ENCODE peak calls at places on chromosomes 4 and X, in five cellular contexts. One of them, this sample, is unnamed.

GRCh38 chr4:6351246-6352000 is 81.8 kb downstream of the WFS1 start:
- DNase-seq in suprapubic skin: no peak
- DNase-seq in uterus: no peak
- DNase-seq in A549: no peak
- DNase-seq in heart left ventricle: peak
- DNase-seq in this sample: no peak

GRCh38 chrX:17610788-17611187 is 126.5 kb upstream of the SCML1 start:
- DNase-seq in suprapubic skin: no peak
- DNase-seq in heart left ventricle: no peak
- DNase-seq in A549: no peak
- DNase-seq in uterus: no peak
- DNase-seq in this sample: no peak

GRCh38 chr4:87910795-87911194 is 64.7 kb upstream of the SPP1 start:
- DNase-seq in A549: no peak
- DNase-seq in suprapubic skin: no peak
- DNase-seq in heart left ventricle: no peak
- DNase-seq in uterus: no peak
- DNase-seq in this sample: no peak

GRCh38 chr4:82721819-82722423 is 76.7 kb downstream of the SCD5 start:
- DNase-seq in uterus: no peak
- DNase-seq in suprapubic skin: no peak
- DNase-seq in A549: peak
- DNase-seq in heart left ventricle: no peak
- DNase-seq in this sample: peak

GRCh38 chrX:23888887-23889501 is 18.7 kb downstream of the APOO start:
- DNase-seq in suprapubic skin: no peak
- DNase-seq in uterus: no peak
- DNase-seq in heart left ventricle: no peak
- DNase-seq in A549: peak
- DNase-seq in this sample: no peak

GRCh38 chr4:17038510-17039176 is 140.2 kb upstream of the LDB2 start:
- DNase-seq in uterus: no peak
- DNase-seq in A549: no peak
- DNase-seq in suprapubic skin: no peak
- DNase-seq in heart left ventricle: no peak
- DNase-seq in this sample: no peak

GRCh38 chr4:8033067-8033755 is 93.5 kb upstream of the AFAP1 start:
- DNase-seq in suprapubic skin: no peak
- DNase-seq in uterus: no peak
- DNase-seq in A549: no peak
- DNase-seq in heart left ventricle: no peak
- DNase-seq in this sample: no peak

GRCh38 chr4:138090145-138090917 is 151.8 kb downstream of the SLC7A11 start:
- DNase-seq in uterus: peak
- DNase-seq in suprapubic skin: no peak
- DNase-seq in heart left ventricle: no peak
- DNase-seq in A549: peak
- DNase-seq in this sample: peak

GRCh38 chr4:94621491-94622080 is 136.2 kb upstream of the BMPR1B start:
- DNase-seq in uterus: no peak
- DNase-seq in suprapubic skin: no peak
- DNase-seq in A549: peak
- DNase-seq in heart left ventricle: no peak
- DNase-seq in this sample: peak

GRCh38 chr4:86092684-86093083 is 267.2 kb downstream of the MAPK10 start:
- DNase-seq in uterus: no peak
- DNase-seq in heart left ventricle: no peak
- DNase-seq in suprapubic skin: no peak
- DNase-seq in A549: peak
- DNase-seq in this sample: peak

GRCh38 chrX:101164766-101165590 is 54.6 kb upstream of the DRP2 start:
- DNase-seq in A549: no peak
- DNase-seq in heart left ventricle: no peak
- DNase-seq in uterus: no peak
- DNase-seq in suprapubic skin: no peak
- DNase-seq in this sample: no peak

GRCh38 chr4:20679946-20680345 is 20.3 kb upstream of the PACRGL start:
- DNase-seq in suprapubic skin: no peak
- DNase-seq in A549: no peak
- DNase-seq in uterus: no peak
- DNase-seq in heart left ventricle: no peak
- DNase-seq in this sample: no peak

GRCh38 chrX:49919617-49920016 is 2.8 kb upstream of the CLCN5 start:
- DNase-seq in A549: peak
- DNase-seq in uterus: peak
- DNase-seq in suprapubic skin: peak
- DNase-seq in heart left ventricle: peak
- DNase-seq in this sample: no peak

GRCh38 chrX:19799319-19800182 is 87.8 kb downstream of the SH3KBP1 start:
- DNase-seq in A549: no peak
- DNase-seq in uterus: no peak
- DNase-seq in heart left ventricle: no peak
- DNase-seq in suprapubic skin: no peak
- DNase-seq in this sample: no peak

GRCh38 chr4:77651820-77652219 is 46.2 kb downstream of the CXCL13 start:
- DNase-seq in suprapubic skin: no peak
- DNase-seq in A549: no peak
- DNase-seq in heart left ventricle: no peak
- DNase-seq in uterus: no peak
- DNase-seq in this sample: no peak

GRCh38 chrX:1444896-1445480 is 7.7 kb downstream of the ASMTL start:
- DNase-seq in A549: no peak
- DNase-seq in heart left ventricle: no peak
- DNase-seq in uterus: peak
- DNase-seq in suprapubic skin: peak
- DNase-seq in this sample: no peak

GRCh38 chr4:55447826-55448225 is 52.1 kb downstream of the TMEM165 start:
- DNase-seq in heart left ventricle: no peak
- DNase-seq in uterus: no peak
- DNase-seq in A549: no peak
- DNase-seq in suprapubic skin: no peak
- DNase-seq in this sample: no peak

GRCh38 chrX:21305799-21306336 is 68.3 kb upstream of the CNKSR2 start:
- DNase-seq in A549: no peak
- DNase-seq in suprapubic skin: no peak
- DNase-seq in heart left ventricle: no peak
- DNase-seq in uterus: no peak
- DNase-seq in this sample: no peak

GRCh38 chr4:168384437-168385141 is 66.0 kb upstream of the DDX60 start:
- DNase-seq in heart left ventricle: no peak
- DNase-seq in uterus: no peak
- DNase-seq in suprapubic skin: no peak
- DNase-seq in A549: no peak
- DNase-seq in this sample: no peak

GRCh38 chr4:13584481-13584880 is 40.2 kb upstream of the NKX3-2 start:
- DNase-seq in A549: no peak
- DNase-seq in heart left ventricle: no peak
- DNase-seq in uterus: no peak
- DNase-seq in suprapubic skin: no peak
- DNase-seq in this sample: no peak

GRCh38 chrX:119189115-119189514 is 47.0 kb upstream of the PGRMC1 start:
- DNase-seq in A549: no peak
- DNase-seq in uterus: no peak
- DNase-seq in heart left ventricle: no peak
- DNase-seq in suprapubic skin: no peak
- DNase-seq in this sample: no peak

GRCh38 chrX:110315541-110315940 is 2.3 kb downstream of the AMMECR1 start:
- DNase-seq in A549: no peak
- DNase-seq in heart left ventricle: no peak
- DNase-seq in suprapubic skin: no peak
- DNase-seq in uterus: no peak
- DNase-seq in this sample: no peak

DNA sequence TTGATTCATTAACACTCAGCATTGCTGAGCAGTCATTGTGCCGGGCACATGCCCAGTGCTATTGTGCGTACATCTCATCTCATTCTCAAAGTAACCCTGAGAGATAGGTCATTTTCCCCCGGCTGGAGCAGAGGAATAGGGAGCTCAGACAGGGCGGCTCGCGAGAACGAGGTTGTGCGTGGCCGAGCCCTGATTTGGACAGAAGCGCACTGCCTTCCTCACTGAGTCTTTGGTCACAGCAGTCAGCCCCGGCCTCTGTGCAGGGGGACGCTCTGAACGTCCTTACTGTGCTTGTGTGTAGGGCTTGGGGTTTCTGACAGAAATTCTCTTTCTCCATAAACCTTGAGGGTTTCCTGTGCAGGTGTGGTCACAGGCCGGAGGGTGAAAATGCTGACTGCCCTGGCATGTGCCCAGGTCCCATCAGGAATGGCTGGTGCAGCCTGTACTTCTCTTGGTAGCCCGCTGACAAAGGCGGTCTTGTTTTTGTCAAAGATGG is 39.5 kb downstream of the NOP14 start:
- DNase-seq in heart left ventricle: no peak
- DNase-seq in A549: no peak
- DNase-seq in suprapubic skin: peak
- DNase-seq in uterus: peak
- DNase-seq in this sample: no peak
- H3K27ac ChIP-seq in heart left ventricle: no peak
- H3K27ac ChIP-seq in A549: no peak
- H3K27ac ChIP-seq in suprapubic skin: peak
- H3K27ac ChIP-seq in uterus: no peak
- H3K27ac ChIP-seq in this sample: peak

GRCh38 chrX:45830343-45830742 is 629.7 kb upstream of the DIPK2B start:
- DNase-seq in heart left ventricle: no peak
- DNase-seq in uterus: no peak
- DNase-seq in A549: no peak
- DNase-seq in suprapubic skin: no peak
- DNase-seq in this sample: no peak

GRCh38 chrX:45822124-45822523 is 621.4 kb upstream of the DIPK2B start:
- DNase-seq in uterus: no peak
- DNase-seq in heart left ventricle: no peak
- DNase-seq in A549: no peak
- DNase-seq in suprapubic skin: no peak
- DNase-seq in this sample: no peak

GRCh38 chrX:45818913-45819312 is 618.2 kb upstream of the DIPK2B start:
- DNase-seq in suprapubic skin: no peak
- DNase-seq in A549: no peak
- DNase-seq in uterus: no peak
- DNase-seq in heart left ventricle: no peak
- DNase-seq in this sample: no peak

DNA sequence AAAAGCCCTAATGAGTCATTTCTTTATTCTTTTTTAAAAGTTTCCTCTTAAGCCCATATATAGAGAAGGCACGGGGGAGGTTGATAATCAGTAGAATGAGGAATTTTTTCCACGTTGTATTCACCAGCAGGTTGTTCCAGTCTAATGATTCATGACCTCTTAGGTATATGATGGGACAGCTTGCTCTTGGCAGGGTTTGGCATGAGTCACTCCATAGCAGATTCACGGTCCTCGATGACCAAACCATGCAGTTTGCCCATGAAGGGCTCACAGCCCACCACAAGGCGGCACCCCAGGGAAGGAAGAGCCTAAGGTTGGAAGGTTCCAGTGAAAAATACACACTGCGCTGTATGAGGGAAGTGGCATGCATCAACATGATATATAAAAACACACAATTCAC is 623.8 kb upstream of the DIPK2B start:
- DNase-seq in uterus: peak
- DNase-seq in suprapubic skin: no peak
- DNase-seq in A549: peak
- DNase-seq in heart left ventricle: no peak
- DNase-seq in this sample: peak
- TF ChIP-seq CTCF in uterus: peak
- TF ChIP-seq CTCF in suprapubic skin: peak
- TF ChIP-seq CTCF in A549: peak
- TF ChIP-seq CTCF in heart left ventricle: no peak
- TF ChIP-seq CTCF in this sample: peak

GRCh38 chr4:38870098-38870850 is 2.7 kb downstream of the FAM114A1 start:
- DNase-seq in A549: no peak
- DNase-seq in suprapubic skin: no peak
- DNase-seq in uterus: peak
- DNase-seq in heart left ventricle: no peak
- DNase-seq in this sample: no peak
- H3K27ac ChIP-seq in A549: no peak
- H3K27ac ChIP-seq in suprapubic skin: peak
- H3K27ac ChIP-seq in uterus: peak
- H3K27ac ChIP-seq in heart left ventricle: no peak
- H3K27ac ChIP-seq in this sample: no peak

DNA sequence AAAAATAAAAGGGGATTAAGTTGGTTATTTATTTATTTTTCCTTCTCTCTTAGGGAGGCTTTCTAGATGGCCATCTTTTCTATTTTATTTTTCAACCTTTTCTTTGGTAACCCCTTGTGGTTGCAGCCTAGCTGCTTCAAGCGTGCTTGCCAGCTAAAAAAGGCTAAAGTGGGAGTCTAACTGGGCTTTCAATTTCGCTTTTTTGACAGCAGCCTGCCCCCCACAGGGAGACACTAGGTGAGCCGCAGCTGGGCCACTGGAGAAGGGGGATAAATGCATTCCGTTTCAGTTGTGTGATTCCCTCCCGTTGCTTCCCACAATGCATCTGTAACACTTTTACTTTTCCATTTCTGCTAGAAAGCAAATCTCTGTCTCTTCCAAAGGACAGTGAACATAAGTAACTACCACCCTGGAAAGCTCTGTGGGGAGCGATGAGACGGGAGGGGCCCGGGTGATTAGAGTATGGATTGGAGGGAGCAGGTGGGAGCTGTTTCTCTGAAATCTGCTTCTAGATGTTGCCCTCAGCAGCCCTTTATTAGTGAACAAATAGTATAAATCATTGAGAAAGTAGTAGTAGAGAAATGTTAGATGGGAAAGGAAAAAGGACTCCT is 86.2 kb upstream of the RAPGEF2 start:
- DNase-seq in suprapubic skin: no peak
- DNase-seq in uterus: no peak
- DNase-seq in heart left ventricle: no peak
- DNase-seq in A549: no peak
- DNase-seq in this sample: no peak
- TF ChIP-seq CTCF in suprapubic skin: no peak
- TF ChIP-seq CTCF in uterus: no peak
- TF ChIP-seq CTCF in heart left ventricle: no peak
- TF ChIP-seq CTCF in A549: no peak
- TF ChIP-seq CTCF in this sample: no peak

GRCh38 chrX:2689773-2690666 is 1.1 kb upstream of the CD99 start:
- DNase-seq in suprapubic skin: no peak
- DNase-seq in A549: no peak
- DNase-seq in heart left ventricle: no peak
- DNase-seq in uterus: no peak
- DNase-seq in this sample: no peak
- H3K27ac ChIP-seq in suprapubic skin: peak
- H3K27ac ChIP-seq in A549: peak
- H3K27ac ChIP-seq in heart left ventricle: peak
- H3K27ac ChIP-seq in uterus: peak
- H3K27ac ChIP-seq in this sample: peak

GRCh38 chrX:135009838-135010237 is 12.5 kb downstream of the RTL8B start:
- DNase-seq in uterus: no peak
- DNase-seq in suprapubic skin: no peak
- DNase-seq in A549: no peak
- DNase-seq in heart left ventricle: no peak
- DNase-seq in this sample: no peak
- TF ChIP-seq CTCF in uterus: no peak
- TF ChIP-seq CTCF in suprapubic skin: no peak
- TF ChIP-seq CTCF in A549: peak
- TF ChIP-seq CTCF in heart left ventricle: no peak
- TF ChIP-seq CTCF in this sample: no peak

This sample was measured in RWPE1.